ENCODE peak calls at places on chromosomes 2 and 18, in seven cellular contexts. H, K, B, P, U, E and G are unnamed samples.
A peak's percentile ranks its signal among the peaks of the same experiment; 100 is the strongest.

GRCh38 chr2:206452750-206453149 is 9.4 kb downstream of the ADAM23 start:
- DNase-seq in H (no peak), K (no peak), B (no peak), P (no peak), U (no peak), E (no peak), G (no peak)

GRCh38 chr18:48090021-48090420 is 159.6 kb upstream of the SMAD2 start:
- DNase-seq in H (no peak), K (no peak), B (no peak), P (no peak), U (no peak), E (no peak), G (no peak)

GRCh38 chr2:98308068-98308467 is 38.2 kb upstream of the CNGA3 start:
- DNase-seq in H (no peak), K (no peak), B (no peak), P (no peak), U (no peak), E (no peak), G (no peak)

GRCh38 chr2:118388771-118389170 is 300.5 kb downstream of the INSIG2 start:
- DNase-seq in H (no peak), K (no peak), B (no peak), P (no peak), U (no peak), E (no peak), G (no peak)

GRCh38 chr2:75580606-75581005 is 19.9 kb upstream of the EVA1A start:
- DNase-seq in H (no peak), K (no peak), B (no peak), P (no peak), U (no peak), E (no peak), G (no peak)

GRCh38 chr2:96863575-96864342 is 5.9 kb upstream of the ANKRD39 start:
- DNase-seq in H (no peak), K (no peak), B (no peak), P (no peak), U (no peak), E (no peak), G (no peak)

GRCh38 chr2:192070099-192070498 is 124.6 kb downstream of the TMEFF2 start:
- DNase-seq in H (no peak), K (no peak), B (no peak), P (no peak), U (no peak), E (no peak), G (no peak)

GRCh38 chr2:164920430-164920829 is 34.9 kb downstream of the SLC38A11 start:
- DNase-seq in H (no peak), K (peak; percentile 90), B (no peak), P (no peak), U (no peak), E (no peak), G (no peak)

GRCh38 chr18:48230459-48231113 is 178.6 kb downstream of the ZBTB7C start:
- DNase-seq in H (peak; percentile 34), K (peak; percentile 57), B (peak; percentile 79), P (peak; percentile 35), U (no peak), E (peak; percentile 51), G (peak; percentile 38)

GRCh38 chr2:226213717-226214116 is 585.9 kb downstream of the IRS1 start:
- DNase-seq in H (no peak), K (no peak), B (no peak), P (no peak), U (no peak), E (no peak), G (no peak)

GRCh38 chr2:10489842-10490555 is 41.9 kb upstream of the ODC1 start:
- DNase-seq in H (no peak), K (no peak), B (no peak), P (no peak), U (no peak), E (no peak), G (no peak)

GRCh38 chr18:22467760-22468553 is 50.2 kb upstream of the CTAGE1 start:
- DNase-seq in H (no peak), K (no peak), B (no peak), P (no peak), U (no peak), E (peak; percentile 39), G (no peak)

GRCh38 chr2:12819721-12820120 is 103.0 kb downstream of the TRIB2 start:
- DNase-seq in H (no peak), K (no peak), B (no peak), P (no peak), U (no peak), E (no peak), G (no peak)

GRCh38 chr2:96404446-96405373 is 69.1 kb downstream of the NCAPH start:
- DNase-seq in H (no peak), K (no peak), B (no peak), P (no peak), U (no peak), E (no peak), G (no peak)

GRCh38 chr2:68039317-68039716 is 23.5 kb downstream of the C1D start:
- DNase-seq in H (no peak), K (no peak), B (no peak), P (no peak), U (no peak), E (no peak), G (no peak)

GRCh38 chr2:23791030-23791429 is 135.9 kb downstream of the ATAD2B start:
- DNase-seq in H (no peak), K (peak; percentile 6), B (no peak), P (no peak), U (no peak), E (peak; percentile 8), G (no peak)
- TF ChIP-seq TAF1 in H (no peak), K (no peak), B (no peak), P (no peak), U (no peak), E (no peak), G (no peak)

DNA sequence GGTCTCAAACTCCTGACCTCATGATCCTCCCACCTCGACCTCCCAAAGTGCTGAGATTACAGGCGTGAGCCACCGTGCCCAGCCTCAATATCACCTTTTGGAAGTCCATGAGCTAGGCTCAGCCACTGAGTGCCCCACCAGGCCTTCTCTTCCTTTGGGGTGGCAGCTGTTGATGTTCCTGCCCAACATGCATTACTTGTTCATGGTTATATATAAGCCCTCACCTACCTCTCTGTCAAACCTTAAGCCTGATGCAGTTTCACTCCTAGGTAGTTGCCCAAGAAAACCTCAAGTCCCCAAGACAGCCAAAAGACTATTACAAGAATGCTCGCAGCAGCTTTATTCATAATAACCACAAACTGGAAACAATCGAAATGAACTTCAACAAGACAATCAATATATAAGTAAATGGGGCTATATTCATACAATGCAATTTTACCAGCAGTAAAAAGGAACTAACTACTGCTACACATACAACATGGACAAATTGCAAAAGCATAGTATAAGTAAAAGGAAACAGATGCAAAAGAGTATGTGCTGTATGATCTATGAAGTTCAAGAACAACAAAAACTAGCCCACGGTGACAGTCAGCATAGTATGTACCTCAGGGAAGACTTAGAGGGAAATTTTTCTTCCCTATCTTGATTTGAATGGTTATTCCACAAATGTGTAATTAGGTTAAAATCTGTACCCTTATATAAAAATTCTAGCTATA is 59.6 kb upstream of the REL start:
- DNase-seq in H (no peak), K (no peak), B (no peak), P (no peak), U (no peak), E (no peak), G (no peak)
- TF ChIP-seq TAF1 in H (no peak), K (no peak), B (no peak), P (no peak), U (no peak), E (no peak), G (no peak)

GRCh38 chr2:62660087-62660486 is 45.4 kb upstream of the EHBP1 start:
- DNase-seq in H (no peak), K (no peak), B (no peak), P (peak; percentile 7), U (peak; percentile 48), E (no peak), G (peak; percentile 5)
- TF ChIP-seq TAF1 in H (no peak), K (no peak), B (no peak), P (no peak), U (no peak), E (no peak), G (no peak)

DNA sequence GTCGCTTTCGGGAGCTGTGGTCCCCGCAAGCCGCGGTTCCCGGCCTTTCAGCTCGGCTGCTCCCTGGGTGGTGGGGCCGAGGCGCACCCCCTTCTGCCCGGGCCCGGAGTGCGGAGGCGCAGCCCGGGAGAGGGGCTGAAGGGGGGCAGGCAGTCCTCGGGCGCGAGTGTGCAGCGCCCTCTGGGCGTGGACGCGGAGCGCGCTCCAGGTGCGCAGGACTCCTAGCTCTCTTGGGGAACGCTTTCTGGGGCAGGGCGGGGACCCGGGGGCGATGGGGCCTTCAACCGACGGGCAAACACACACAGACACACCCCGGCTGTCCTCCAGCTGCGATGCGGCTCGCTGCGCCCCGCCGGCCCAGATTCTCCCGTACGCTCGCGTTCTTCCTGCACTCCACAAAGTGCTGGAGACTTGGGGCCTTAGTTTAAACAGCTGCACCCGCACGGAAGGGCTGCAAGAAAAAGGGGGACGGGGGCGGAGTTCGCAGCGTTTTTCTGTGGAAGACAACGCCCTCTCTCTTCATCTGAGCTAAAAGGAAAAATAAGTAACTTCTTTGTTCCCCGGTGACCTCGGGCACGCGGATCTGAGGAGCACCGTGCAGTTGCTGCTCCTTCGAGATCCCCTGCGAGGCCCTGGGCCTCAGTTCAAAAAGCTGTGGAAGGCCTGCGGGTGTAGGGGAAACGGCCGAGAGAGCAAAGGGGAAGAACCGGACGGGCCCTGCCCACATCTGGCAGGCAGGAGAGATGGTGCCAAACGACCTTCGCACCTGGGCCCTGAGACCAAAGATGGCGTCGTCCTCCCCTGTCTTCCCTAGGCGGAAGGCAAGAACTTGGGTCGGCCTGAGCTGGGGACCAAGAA is 593 bp upstream of the SDC1 start:
- DNase-seq in H (peak; percentile 51), K (peak; percentile 77), B (no peak), P (peak; percentile 81), U (no peak), E (peak; percentile 67), G (peak; percentile 84)
- TF ChIP-seq TAF1 in H (peak; percentile 47), K (peak; percentile 61), B (no peak), P (no peak), U (no peak), E (no peak), G (no peak)

DNA sequence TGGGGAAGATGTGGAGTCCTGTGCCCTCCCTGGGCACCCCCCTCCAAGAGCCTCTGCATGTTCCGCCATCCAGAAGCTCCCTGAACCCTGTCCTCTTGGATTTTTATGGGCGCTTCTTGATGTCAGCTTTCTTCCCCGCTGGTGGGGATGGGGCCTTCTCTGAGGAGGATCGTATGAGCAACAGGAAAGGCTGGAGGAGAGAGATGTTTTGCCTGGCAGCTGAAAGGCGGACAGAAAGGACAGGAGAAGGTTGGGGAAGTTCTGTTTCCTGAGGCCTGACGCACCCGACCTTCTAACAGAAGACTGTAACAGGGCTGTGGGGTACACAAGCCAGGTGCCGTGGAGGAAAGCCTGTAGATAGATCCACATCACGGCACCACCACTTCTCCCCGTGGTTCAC is 238.8 kb downstream of the LDLRAD4 start:
- DNase-seq in H (no peak), K (no peak), B (no peak), P (no peak), U (no peak), E (no peak), G (no peak)
- TF ChIP-seq TAF1 in H (no peak), K (no peak), B (no peak), P (no peak), U (no peak), E (no peak), G (no peak)

GRCh38 chr2:120847700-120848321 is 112.1 kb downstream of the GLI2 start:
- DNase-seq in H (no peak), K (no peak), B (peak; percentile 84), P (no peak), U (no peak), E (no peak), G (no peak)
- TF ChIP-seq TAF1 in H (no peak), K (no peak), B (no peak), P (no peak), U (no peak), E (no peak), G (no peak)